ENCODE peak calls at places on chromosomes 4 and X, in nine cellular contexts. J is upper lobe of right lung; Y is GDM1; Q is mucosa of gallbladder; R is nephron progenitor cell; F is epithelial cell of esophagus; P is ELR; D is left ventricle myocardium inferior; C is activated T-helper 1 cell treated with anti-CD3 and anti-CD28 coated beads, Interleukin-12 subunit alpha, Interleukin-12 subunit beta, Interleukin-2, Interleukin-4 antibody, amounts not matched to agents 30 ng/mL and 10 ng/mL and 1 ng/mL, durations not matched to agents 14 hours and 24 hours and 36 hours. O is an unnamed sample.

GRCh38 chrX:13899607-13900006 is 82.7 kb upstream of the GPM6B start:
- DNase-seq in P (peak; percentile 49), R (no peak), C (no peak), F (peak; percentile 97), D (no peak), Y (no peak), J (no peak), Q (no peak), O (no peak)

GRCh38 chr4:7417639-7418038 is 17.1 kb downstream of the PSAPL1 start:
- DNase-seq in Y (no peak), D (peak; percentile 2), P (no peak), J (peak; percentile 29), F (no peak), R (no peak), Q (no peak), C (no peak), O (no peak)

GRCh38 chr4:173046818-173047217 is 121.8 kb upstream of the GALNT7 start:
- DNase-seq in C (no peak), Y (no peak), R (peak; percentile 59), D (no peak), F (peak; percentile 57), J (no peak), Q (no peak), P (no peak), O (no peak)

GRCh38 chrX:113212052-113212451 is 371.4 kb upstream of the AMOT start:
- DNase-seq in C (no peak), R (no peak), D (no peak), Y (no peak), Q (no peak), P (no peak), J (no peak), F (no peak), O (no peak)

GRCh38 chr4:97027989-97028388 is 1115.3 kb downstream of the STPG2 start:
- DNase-seq in P (no peak), C (no peak), D (no peak), Q (no peak), F (no peak), R (no peak), J (no peak), Y (no peak), O (no peak)

GRCh38 chr4:99979872-99980271 is 29.8 kb upstream of the H2AZ1 start:
- DNase-seq in Q (no peak), R (no peak), F (peak; percentile 23), D (no peak), C (no peak), Y (no peak), J (no peak), P (peak; percentile 86), O (no peak)

GRCh38 chr4:107133965-107134364 is 97.9 kb upstream of the DKK2 start:
- DNase-seq in Q (no peak), P (peak; percentile 31), D (no peak), C (no peak), F (peak; percentile 15), R (no peak), J (no peak), Y (no peak), O (no peak)

GRCh38 chr4:106987314-106987713 is 48.8 kb downstream of the DKK2 start:
- DNase-seq in Q (no peak), R (no peak), C (no peak), F (no peak), Y (no peak), D (no peak), P (no peak), J (no peak), O (no peak)

GRCh38 chrX:14872355-14872754 is 514 bp downstream of the FANCB start:
- DNase-seq in F (no peak), J (no peak), P (peak; percentile 37), Q (no peak), R (no peak), Y (no peak), C (no peak), D (no peak), O (no peak)

GRCh38 chrX:71911023-71911730 is 532 bp downstream of the NHSL2 start:
- DNase-seq in D (peak; percentile 15), C (no peak), P (peak; percentile 13), Y (no peak), F (peak; percentile 2), R (peak; percentile 67), J (no peak), Q (no peak), O (no peak)

GRCh38 chr4:182745268-182745667 is 171.9 kb downstream of the DCTD start:
- DNase-seq in Y (no peak), J (no peak), C (no peak), P (no peak), F (peak; percentile 86), Q (no peak), D (no peak), R (no peak), O (no peak)

GRCh38 chr4:83516042-83516772 is 19.7 kb upstream of the GPAT3 start:
- DNase-seq in Q (no peak), J (no peak), R (no peak), P (peak; percentile 95), C (no peak), Y (no peak), F (peak; percentile 91), D (no peak), O (no peak)

GRCh38 chrX:107676559-107677378 is 48.5 kb downstream of the PRPS1 start:
- DNase-seq in C (peak; percentile 40), J (peak; percentile 95), Q (peak; percentile 85), D (peak; percentile 84), F (peak; percentile 89), Y (no peak), R (peak; percentile 61), P (peak; percentile 85), O (peak; percentile 70)

GRCh38 chrX:106874075-106874474 is 29.1 kb downstream of the RIPPLY1 start:
- DNase-seq in F (peak; percentile 24), C (no peak), Q (no peak), D (no peak), J (no peak), R (no peak), P (peak; percentile 63), Y (no peak), O (no peak)

GRCh38 chrX:12002876-12003275 is 135.4 kb upstream of the FRMPD4 start:
- DNase-seq in R (no peak), D (no peak), F (peak; percentile 60), Q (no peak), P (peak; percentile 25), Y (no peak), C (no peak), J (no peak), O (no peak)

GRCh38 chr4:125520258-125520990 is 205.7 kb downstream of the FAT4 start:
- DNase-seq in P (peak; percentile 31), R (no peak), C (no peak), J (no peak), D (no peak), Q (no peak), F (no peak), Y (no peak), O (no peak)

GRCh38 chr4:76752911-76753494 is 144.9 kb downstream of the SOWAHB start:
- DNase-seq in Y (no peak), D (no peak), P (peak; percentile 95), C (no peak), Q (no peak), J (no peak), R (no peak), F (peak; percentile 92), O (no peak)

GRCh38 chrX:139290310-139290709 is 240.2 kb upstream of the F9 start:
- DNase-seq in C (no peak), F (peak; percentile 4), R (no peak), Q (no peak), D (no peak), J (no peak), P (peak; percentile 3), Y (no peak), O (no peak)

GRCh38 chr4:38387348-38387747 is 276.7 kb upstream of the KLF3 start:
- DNase-seq in Q (peak; percentile 70), C (no peak), P (no peak), R (no peak), F (peak; percentile 40), D (peak; percentile 47), Y (no peak), J (peak; percentile 74), O (no peak)

GRCh38 chrX:150635952-150636351 is 57.2 kb upstream of the MTMR1 start:
- DNase-seq in R (no peak), J (no peak), F (peak; percentile 77), D (no peak), Y (no peak), P (peak; percentile 88), C (no peak), Q (no peak), O (no peak)

GRCh38 chrX:129719268-129719667 is 19.5 kb upstream of the XPNPEP2 start:
- DNase-seq in C (no peak), Y (no peak), Q (no peak), D (no peak), P (peak; percentile 15), R (no peak), F (peak; percentile 19), J (no peak), O (no peak)

GRCh38 chr4:88244821-88245579 is 39.4 kb downstream of the PPM1K start:
- DNase-seq in P (no peak), J (no peak), F (no peak), Y (no peak), R (no peak), Q (no peak), C (peak; percentile 4), D (no peak), O (no peak)

GRCh38 chr4:86558799-86559198 is 35.3 kb upstream of the PTPN13 start:
- DNase-seq in F (peak; percentile 93), C (no peak), J (no peak), P (no peak), Y (no peak), R (no peak), Q (no peak), D (no peak), O (no peak)